ENCODE peak calls at places on chromosomes 13 and 19, in six cellular contexts. D is HCT116, Q is esophagus muscularis mucosa, E is right lobe of liver, Y is heart left ventricle, A is IMR-90. O is an unnamed sample.

GRCh38 chr13:79663977-79664636 is 183.2 kb downstream of the NDFIP2 start:
- DNase-seq in D (no peak), Q (no peak), E (no peak), Y (no peak), A (no peak), O (no peak)

GRCh38 chr13:110056640-110057039 is 250.3 kb downstream of the COL4A1 start:
- DNase-seq in D (no peak), Q (no peak), E (no peak), Y (no peak), A (no peak), O (no peak)

GRCh38 chr13:25171517-25172302 is at the start of gene AMER2:
- DNase-seq in D (no peak), Q (peak; percentile 80), E (no peak), Y (no peak), A (no peak), O (peak; percentile 12)

GRCh38 chr19:16062789-16063188 is 13.5 kb upstream of the TPM4 start:
- DNase-seq in D (no peak), Q (no peak), E (no peak), Y (peak; percentile 55), A (no peak), O (peak; percentile 75)

GRCh38 chr19:13417054-13417453 is 89.2 kb downstream of the CACNA1A start:
- DNase-seq in D (no peak), Q (no peak), E (no peak), Y (peak; percentile 8), A (no peak), O (no peak)

GRCh38 chr19:40751065-40751923 is at the start of gene SNRPA:
- DNase-seq in D (peak; percentile 97), Q (peak; percentile 100), E (peak; percentile 97), Y (peak; percentile 97), A (peak; percentile 98), O (peak; percentile 98)

GRCh38 chr13:112893570-112894422 is 75.2 kb upstream of the MCF2L start:
- DNase-seq in D (no peak), Q (no peak), E (peak; percentile 88), Y (no peak), A (peak; percentile 21), O (peak; percentile 30)

GRCh38 chr13:74133657-74134201 is 475 bp downstream of the KLF12 start:
- DNase-seq in D (peak; percentile 29), Q (peak; percentile 96), E (peak; percentile 79), Y (peak; percentile 89), A (peak; percentile 95), O (no peak)

GRCh38 chr19:6660930-6661329 is 9.0 kb downstream of the TNFSF14 start:
- DNase-seq in D (no peak), Q (no peak), E (no peak), Y (no peak), A (no peak), O (no peak)

GRCh38 chr13:35851238-35851814 is 279.9 kb downstream of the DCLK1 start:
- DNase-seq in D (no peak), Q (no peak), E (no peak), Y (no peak), A (no peak), O (no peak)

GRCh38 chr13:96089749-96090239 is at the start of gene HS6ST3:
- DNase-seq in D (peak; percentile 10), Q (no peak), E (peak; percentile 64), Y (peak; percentile 16), A (no peak), O (no peak)

GRCh38 chr13:26880741-26881140 is 120.2 kb upstream of the GPR12 start:
- DNase-seq in D (no peak), Q (no peak), E (no peak), Y (no peak), A (peak; percentile 2), O (no peak)

GRCh38 chr13:114173753-114174152 is 5.3 kb upstream of the CFAP97D2 start:
- DNase-seq in D (no peak), Q (no peak), E (no peak), Y (no peak), A (peak; percentile 43), O (no peak)

DNA sequence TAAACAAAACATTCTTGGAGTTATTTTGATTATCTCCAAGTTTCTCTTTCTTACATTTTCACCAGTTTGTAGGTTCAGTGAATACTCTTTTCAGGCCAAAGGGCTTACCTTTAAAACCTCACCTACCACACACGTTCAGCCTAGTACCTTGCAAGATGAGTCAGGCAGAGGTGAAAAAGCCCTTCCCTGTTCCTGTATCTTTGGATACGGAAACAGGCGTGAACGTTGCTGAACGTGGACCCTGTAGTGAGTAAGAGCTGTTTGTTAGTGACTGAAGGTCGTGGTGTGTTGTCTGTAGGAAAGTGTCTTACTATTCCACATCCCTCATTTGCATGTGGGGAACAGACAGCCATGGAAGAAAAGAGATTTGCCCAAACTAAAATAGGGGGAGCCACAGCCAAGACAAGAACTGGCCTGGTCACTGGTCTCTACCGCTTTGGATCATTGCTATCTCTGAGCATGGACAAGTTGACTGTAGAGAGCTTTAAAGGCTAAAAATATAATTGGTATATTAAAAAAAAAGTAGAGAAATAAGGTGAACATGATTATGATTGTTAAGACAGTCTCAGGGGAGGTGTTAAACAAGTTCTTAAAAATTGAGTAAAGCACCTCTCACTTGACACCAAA is 3.5 kb downstream of the CEBPG start:
- DNase-seq in D (no peak), Q (no peak), E (no peak), Y (no peak), A (no peak), O (no peak)
- TF ChIP-seq POLR2A in D (no peak), Q (no peak), E (no peak), Y (no peak), A (no peak), O (no peak)

GRCh38 chr19:18280247-18281081 is 958 bp downstream of the JUND start:
- DNase-seq in D (no peak), Q (no peak), E (peak; percentile 91), Y (peak; percentile 79), A (peak; percentile 69), O (peak; percentile 91)

GRCh38 chr19:18281082-18282020 is at the start of gene JUND:
- DNase-seq in D (peak; percentile 93), Q (peak; percentile 99), E (peak; percentile 99), Y (peak; percentile 99), A (peak; percentile 98), O (peak; percentile 99)

GRCh38 chr19:18279516-18280246 is 1.7 kb downstream of the JUND start:
- DNase-seq in D (peak; percentile 83), Q (peak; percentile 99), E (peak; percentile 94), Y (peak; percentile 95), A (peak; percentile 92), O (peak; percentile 96)

GRCh38 chr19:18279266-18279515 is 2.2 kb downstream of the JUND start:
- DNase-seq in D (no peak), Q (no peak), E (no peak), Y (no peak), A (no peak), O (no peak)

GRCh38 chr19:18278521-18279265 is 2.7 kb downstream of the JUND start:
- DNase-seq in D (no peak), Q (no peak), E (no peak), Y (no peak), A (no peak), O (peak; percentile 70)
- TF ChIP-seq POLR2A in D (no peak), Q (no peak), E (no peak), Y (no peak), A (no peak), O (peak; percentile 55)

GRCh38 chr19:45770192-45771101 is 1.4 kb upstream of the SIX5 start:
- DNase-seq in D (peak; percentile 96), Q (peak; percentile 99), E (peak; percentile 99), Y (peak; percentile 97), A (peak; percentile 97), O (peak; percentile 98)
- TF ChIP-seq POLR2A in D (peak; percentile 17), Q (peak; percentile 5), E (peak; percentile 57), Y (peak; percentile 61), A (no peak), O (peak; percentile 63)

GRCh38 chr19:49930483-49931011 is 1.2 kb upstream of the NUP62 start:
- DNase-seq in D (peak; percentile 38), Q (no peak), E (peak; percentile 68), Y (peak; percentile 62), A (no peak), O (peak; percentile 59)

GRCh38 chr19:49927526-49928264 is 1.3 kb upstream of the ATF5 start:
- DNase-seq in D (no peak), Q (no peak), E (no peak), Y (no peak), A (no peak), O (no peak)

GRCh38 chr19:49929121-49929610 is at the start of the genes ATF5 and NUP62:
- DNase-seq in D (peak; percentile 59), Q (no peak), E (peak; percentile 90), Y (peak; percentile 92), A (peak; percentile 75), O (peak; percentile 93)

GRCh38 chr19:49931293-49932040 is 2.2 kb upstream of the NUP62 start:
- DNase-seq in D (no peak), Q (no peak), E (no peak), Y (no peak), A (no peak), O (no peak)

DNA sequence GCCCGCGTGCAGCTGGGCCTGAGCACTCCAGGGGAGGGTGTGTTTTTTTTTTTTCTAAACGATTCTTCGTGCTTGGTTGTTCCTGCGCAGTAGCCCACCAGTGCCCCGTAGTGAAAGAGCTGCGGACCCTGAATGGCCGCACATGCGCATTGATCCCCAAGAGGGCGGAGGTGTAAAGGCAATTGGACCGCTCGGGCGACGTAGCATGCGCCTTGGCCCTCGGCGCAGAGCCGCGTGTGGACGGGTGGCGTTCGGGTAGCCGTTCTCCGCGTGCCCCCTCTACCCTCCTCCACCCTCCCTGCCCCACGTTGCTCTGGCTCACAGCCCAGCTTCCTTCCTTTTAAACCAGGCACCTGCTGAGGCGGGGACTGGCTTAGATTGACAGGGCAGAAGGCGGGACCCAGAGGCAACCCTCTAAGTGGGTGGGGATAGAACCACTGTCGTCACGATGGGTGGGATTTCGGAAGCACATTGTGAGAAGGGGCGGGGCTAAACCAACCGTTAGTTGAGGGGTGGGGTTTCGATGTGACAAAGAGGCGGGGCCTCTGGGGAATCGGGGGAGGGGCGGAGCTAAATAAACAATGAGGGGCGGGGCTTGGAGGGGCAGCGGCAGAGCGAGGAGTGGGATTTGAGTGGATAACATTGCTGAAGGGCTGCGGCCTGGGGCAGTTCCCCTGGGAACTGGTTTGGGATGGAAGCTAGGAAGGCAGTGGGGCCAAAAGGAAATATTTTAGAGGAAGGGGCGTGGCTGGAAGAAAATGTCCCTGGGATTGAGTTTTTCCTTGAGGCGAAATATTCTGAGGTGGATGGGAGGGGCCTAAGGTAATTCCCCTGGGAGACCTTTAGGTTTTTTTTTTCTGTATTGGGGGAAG is 543 bp upstream of the NUP62 start:
- DNase-seq in D (peak; percentile 98), Q (peak; percentile 98), E (peak; percentile 96), Y (peak; percentile 95), A (peak; percentile 97), O (peak; percentile 97)
- TF ChIP-seq POLR2A in D (peak; percentile 77), Q (peak; percentile 35), E (peak; percentile 68), Y (no peak), A (no peak), O (peak; percentile 76)

GRCh38 chr19:42277821-42278809 is 9.1 kb downstream of the CIC start:
- DNase-seq in D (no peak), Q (no peak), E (peak; percentile 61), Y (no peak), A (no peak), O (no peak)
- TF ChIP-seq POLR2A in D (no peak), Q (no peak), E (no peak), Y (no peak), A (no peak), O (peak; percentile 17)